ENCODE peak calls at places on chromosomes 13 and 19, in nine cellular contexts. Z is HTR-8/SVneo; N is activated naive CD4-positive, alpha-beta T cell treated with anti-CD3 and anti-CD28 coated beads for 36 hours; T is bronchial epithelial cell; G is H54; A is stimulated activated CD4-positive, alpha-beta T cell treated with anti-CD3 and anti-CD28 coated beads, Interleukin-1b, Interleukin-23, amount 100 ng/mL, for 1 hour; V is CD4-positive, alpha-beta memory T cell; Y is ascending aorta; Q is breast epithelium. C is an unnamed sample.
A peak's percentile ranks its signal among the peaks of the same experiment; 100 is the strongest.

GRCh38 chr13:111945086-111945485 is 121.9 kb upstream of the SOX1 start:
- DNase-seq in Z (no peak), N (no peak), T (no peak), G (no peak), A (no peak), V (no peak), Y (no peak), Q (no peak), C (peak; percentile 62)

GRCh38 chr13:77048592-77048991 is 21.6 kb upstream of the FBXL3 start:
- DNase-seq in Z (no peak), N (no peak), T (no peak), G (no peak), A (no peak), V (no peak), Y (no peak), Q (no peak), C (no peak)

GRCh38 chr13:26508885-26509284 is 48.6 kb upstream of the WASF3 start:
- DNase-seq in Z (no peak), N (no peak), T (peak; percentile 91), G (no peak), A (no peak), V (no peak), Y (no peak), Q (no peak), C (peak; percentile 95)

GRCh38 chr13:108305655-108306054 is 36.1 kb downstream of the TNFSF13B start:
- DNase-seq in Z (no peak), N (no peak), T (no peak), G (no peak), A (no peak), V (no peak), Y (no peak), Q (no peak), C (no peak)

GRCh38 chr19:51600940-51601575 is 29.1 kb downstream of the SIGLEC5 start:
- DNase-seq in Z (no peak), N (no peak), T (no peak), G (no peak), A (no peak), V (no peak), Y (no peak), Q (no peak), C (no peak)

GRCh38 chr13:50208826-50209335 is 193.6 kb downstream of the KCNRG start:
- DNase-seq in Z (peak; percentile 29), N (peak; percentile 37), T (peak; percentile 33), G (peak; percentile 14), A (no peak), V (no peak), Y (peak; percentile 18), Q (no peak), C (no peak)

GRCh38 chr13:101150998-101151397 is 265.3 kb downstream of the NALCN start:
- DNase-seq in Z (no peak), N (no peak), T (no peak), G (no peak), A (no peak), V (no peak), Y (no peak), Q (no peak), C (no peak)

GRCh38 chr19:33788676-33789075 is 8.0 kb upstream of the KCTD15 start:
- DNase-seq in Z (no peak), N (no peak), T (no peak), G (no peak), A (no peak), V (no peak), Y (no peak), Q (no peak), C (no peak)

GRCh38 chr19:39520541-39521204 is 5.7 kb downstream of the SELENOV start:
- DNase-seq in Z (no peak), N (no peak), T (no peak), G (no peak), A (no peak), V (no peak), Y (no peak), Q (no peak), C (no peak)

GRCh38 chr13:46605089-46605488 is 52.1 kb downstream of the LRCH1 start:
- DNase-seq in Z (no peak), N (no peak), T (no peak), G (no peak), A (no peak), V (no peak), Y (no peak), Q (no peak), C (no peak)

GRCh38 chr19:19502281-19502680 is 13.1 kb downstream of the TSSK6 start:
- DNase-seq in Z (no peak), N (no peak), T (no peak), G (no peak), A (no peak), V (no peak), Y (no peak), Q (no peak), C (no peak)

GRCh38 chr13:99796175-99796819 is 175.3 kb downstream of the ZIC5 start:
- DNase-seq in Z (peak; percentile 11), N (peak; percentile 70), T (peak; percentile 26), G (peak; percentile 35), A (no peak), V (no peak), Y (no peak), Q (no peak), C (no peak)

GRCh38 chr13:20436505-20436904 is 89.2 kb downstream of the CRYL1 start:
- DNase-seq in Z (no peak), N (no peak), T (no peak), G (no peak), A (no peak), V (no peak), Y (no peak), Q (no peak), C (no peak)

GRCh38 chr13:36418022-36418805 is 14.1 kb upstream of the CCNA1 start:
- DNase-seq in Z (no peak), N (peak; percentile 19), T (peak; percentile 84), G (no peak), A (no peak), V (no peak), Y (no peak), Q (no peak), C (no peak)

C was measured in vagina.